ENCODE peak calls at places on chromosomes 1 and 21, in four cellular contexts. One of them, this sample, is unnamed.

GRCh38 chr1:43325381-43325780 is 12.2 kb upstream of the MPL start:
- DNase-seq in NCI-H748 treated with DMSO at 0.1 percent for 48 hours: no peak
- DNase-seq in mucosa of gallbladder: no peak
- DNase-seq in pons: no peak
- DNase-seq in this sample: no peak

GRCh38 chr1:170663441-170664282 is at the start of gene PRRX1:
- DNase-seq in NCI-H748 treated with DMSO at 0.1 percent for 48 hours: no peak
- DNase-seq in mucosa of gallbladder: no peak
- DNase-seq in pons: no peak
- DNase-seq in this sample: no peak

GRCh38 chr1:117894078-117894477 is 35.3 kb downstream of the GDAP2 start:
- DNase-seq in NCI-H748 treated with DMSO at 0.1 percent for 48 hours: no peak
- DNase-seq in mucosa of gallbladder: no peak
- DNase-seq in pons: no peak
- DNase-seq in this sample: no peak

GRCh38 chr1:212355230-212355969 is 59.3 kb downstream of the PACC1 start:
- DNase-seq in NCI-H748 treated with DMSO at 0.1 percent for 48 hours: no peak
- DNase-seq in mucosa of gallbladder: no peak
- DNase-seq in pons: no peak
- DNase-seq in this sample: no peak

GRCh38 chr1:229006121-229006870 is 264.6 kb upstream of the RAB4A start:
- DNase-seq in NCI-H748 treated with DMSO at 0.1 percent for 48 hours: no peak
- DNase-seq in mucosa of gallbladder: no peak
- DNase-seq in pons: no peak
- DNase-seq in this sample: no peak

GRCh38 chr1:25706146-25707089 is 89.8 kb downstream of the MAN1C1 start:
- DNase-seq in NCI-H748 treated with DMSO at 0.1 percent for 48 hours: no peak
- DNase-seq in mucosa of gallbladder: no peak
- DNase-seq in pons: no peak
- DNase-seq in this sample: no peak

GRCh38 chr1:200795151-200795550 is 56.5 kb downstream of the CAMSAP2 start:
- DNase-seq in NCI-H748 treated with DMSO at 0.1 percent for 48 hours: no peak
- DNase-seq in mucosa of gallbladder: no peak
- DNase-seq in pons: no peak
- DNase-seq in this sample: no peak

GRCh38 chr1:160801836-160802580 is 6.0 kb downstream of the LY9 start:
- DNase-seq in NCI-H748 treated with DMSO at 0.1 percent for 48 hours: no peak
- DNase-seq in mucosa of gallbladder: no peak
- DNase-seq in pons: no peak
- DNase-seq in this sample: no peak

GRCh38 chr1:42146916-42147320 is 6.3 kb upstream of the GUCA2B start:
- DNase-seq in NCI-H748 treated with DMSO at 0.1 percent for 48 hours: peak; percentile 100
- DNase-seq in mucosa of gallbladder: peak; percentile 90
- DNase-seq in pons: peak; percentile 58
- DNase-seq in this sample: peak; percentile 52

GRCh38 chr1:178126261-178126660 is 32.4 kb downstream of the RASAL2 start:
- DNase-seq in NCI-H748 treated with DMSO at 0.1 percent for 48 hours: no peak
- DNase-seq in mucosa of gallbladder: no peak
- DNase-seq in pons: no peak
- DNase-seq in this sample: no peak

GRCh38 chr1:90798883-90799282 is 81.8 kb upstream of the BARHL2 start:
- DNase-seq in NCI-H748 treated with DMSO at 0.1 percent for 48 hours: no peak
- DNase-seq in mucosa of gallbladder: no peak
- DNase-seq in pons: no peak
- DNase-seq in this sample: no peak

GRCh38 chr1:88892146-88892877 is 945 bp upstream of the GTF2B start:
- DNase-seq in NCI-H748 treated with DMSO at 0.1 percent for 48 hours: peak; percentile 23
- DNase-seq in mucosa of gallbladder: peak; percentile 29
- DNase-seq in pons: peak; percentile 65
- DNase-seq in this sample: no peak

GRCh38 chr1:27992271-27992670 is 32.5 kb downstream of the XKR8 start:
- DNase-seq in NCI-H748 treated with DMSO at 0.1 percent for 48 hours: no peak
- DNase-seq in mucosa of gallbladder: no peak
- DNase-seq in pons: no peak
- DNase-seq in this sample: peak; percentile 36

GRCh38 chr1:34924759-34925555 is 4.5 kb downstream of the DLGAP3 start:
- DNase-seq in NCI-H748 treated with DMSO at 0.1 percent for 48 hours: no peak
- DNase-seq in mucosa of gallbladder: peak; percentile 78
- DNase-seq in pons: no peak
- DNase-seq in this sample: peak; percentile 23

GRCh38 chr21:42535602-42536171 is 22.0 kb downstream of the SLC37A1 start:
- DNase-seq in NCI-H748 treated with DMSO at 0.1 percent for 48 hours: no peak
- DNase-seq in mucosa of gallbladder: no peak
- DNase-seq in pons: no peak
- DNase-seq in this sample: no peak

GRCh38 chr1:98278055-98278454 is 357.2 kb upstream of the DPYD start:
- DNase-seq in NCI-H748 treated with DMSO at 0.1 percent for 48 hours: no peak
- DNase-seq in mucosa of gallbladder: no peak
- DNase-seq in pons: no peak
- DNase-seq in this sample: no peak